ENCODE peak calls at places on chromosomes 11 and 22, in five cellular contexts. One of them, this sample, is unnamed.
A peak's percentile ranks its signal among the peaks of the same experiment; 100 is the strongest.

GRCh38 chr11:96205460-96205809 is 137.6 kb downstream of the MAML2 start:
- DNase-seq in GM12878: no peak
- DNase-seq in K562: no peak
- DNase-seq in HepG2: no peak
- DNase-seq in A549: no peak
- DNase-seq in this sample: no peak

GRCh38 chr11:81497202-81497804 is 1236.4 kb downstream of the FAM181B start:
- DNase-seq in GM12878: no peak
- DNase-seq in A549: peak; percentile 24
- DNase-seq in HepG2: peak; percentile 24
- DNase-seq in K562: peak; percentile 28
- DNase-seq in this sample: no peak

GRCh38 chr11:104522650-104523049 is 358.7 kb upstream of the PDGFD start:
- DNase-seq in A549: no peak
- DNase-seq in K562: no peak
- DNase-seq in HepG2: peak; percentile 0
- DNase-seq in GM12878: no peak
- DNase-seq in this sample: no peak

GRCh38 chr11:111173221-111173620 is 72.3 kb upstream of the POU2AF2 start:
- DNase-seq in GM12878: no peak
- DNase-seq in K562: no peak
- DNase-seq in A549: no peak
- DNase-seq in HepG2: no peak
- DNase-seq in this sample: no peak

GRCh38 chr11:64297722-64298358 is 2.3 kb upstream of the CATSPERZ start:
- DNase-seq in K562: no peak
- DNase-seq in A549: no peak
- DNase-seq in GM12878: no peak
- DNase-seq in HepG2: no peak
- DNase-seq in this sample: no peak

GRCh38 chr11:47508595-47509555 is 44.1 kb downstream of the CELF1 start:
- DNase-seq in K562: no peak
- DNase-seq in HepG2: no peak
- DNase-seq in A549: no peak
- DNase-seq in GM12878: no peak
- DNase-seq in this sample: no peak

GRCh38 chr22:42217019-42217751 is 53.3 kb downstream of the TCF20 start:
- DNase-seq in GM12878: peak; percentile 19
- DNase-seq in HepG2: no peak
- DNase-seq in K562: no peak
- DNase-seq in A549: peak; percentile 1
- DNase-seq in this sample: no peak

GRCh38 chr11:128458316-128458715 is 129.0 kb downstream of the ETS1 start:
- DNase-seq in A549: peak; percentile 36
- DNase-seq in K562: no peak
- DNase-seq in GM12878: no peak
- DNase-seq in HepG2: no peak
- DNase-seq in this sample: no peak

GRCh38 chr11:58573451-58574104 is 2.1 kb downstream of the LPXN start:
- DNase-seq in K562: peak; percentile 11
- DNase-seq in GM12878: no peak
- DNase-seq in HepG2: no peak
- DNase-seq in A549: peak; percentile 54
- DNase-seq in this sample: no peak

GRCh38 chr11:17735823-17736772 is 1.5 kb downstream of the KCNC1 start:
- DNase-seq in GM12878: no peak
- DNase-seq in HepG2: no peak
- DNase-seq in A549: no peak
- DNase-seq in K562: no peak
- DNase-seq in this sample: peak; percentile 40

GRCh38 chr11:441043-441417 is 781 bp downstream of the ANO9 start:
- DNase-seq in HepG2: no peak
- DNase-seq in A549: no peak
- DNase-seq in K562: no peak
- DNase-seq in GM12878: no peak
- DNase-seq in this sample: no peak

GRCh38 chr11:76257040-76257730 is 50.9 kb upstream of the WNT11 start:
- DNase-seq in A549: no peak
- DNase-seq in GM12878: no peak
- DNase-seq in K562: no peak
- DNase-seq in HepG2: no peak
- DNase-seq in this sample: no peak

GRCh38 chr22:34850010-34850409 is 215.9 kb upstream of the ISX start:
- DNase-seq in A549: no peak
- DNase-seq in GM12878: no peak
- DNase-seq in HepG2: no peak
- DNase-seq in K562: no peak
- DNase-seq in this sample: no peak

GRCh38 chr11:107587306-107587979 is 3.5 kb upstream of the ELMOD1 start:
- DNase-seq in HepG2: no peak
- DNase-seq in GM12878: no peak
- DNase-seq in K562: no peak
- DNase-seq in A549: no peak
- DNase-seq in this sample: no peak

GRCh38 chr22:46069518-46070214 is 80.7 kb upstream of the PPARA start:
- DNase-seq in A549: peak; percentile 96
- DNase-seq in K562: no peak
- DNase-seq in HepG2: no peak
- DNase-seq in GM12878: no peak
- DNase-seq in this sample: no peak

GRCh38 chr11:129374081-129374992 is 1.3 kb upstream of the BARX2 start:
- DNase-seq in GM12878: no peak
- DNase-seq in A549: peak; percentile 1
- DNase-seq in K562: no peak
- DNase-seq in HepG2: no peak
- DNase-seq in this sample: peak; percentile 28

GRCh38 chr11:128757235-128757711 is 63.4 kb downstream of the FLI1 start:
- DNase-seq in HepG2: no peak
- DNase-seq in K562: peak; percentile 29
- DNase-seq in GM12878: peak; percentile 93
- DNase-seq in A549: peak; percentile 13
- DNase-seq in this sample: peak; percentile 36

GRCh38 chr11:109071712-109072524 is 350.1 kb upstream of the C11orf87 start:
- DNase-seq in GM12878: no peak
- DNase-seq in HepG2: no peak
- DNase-seq in K562: no peak
- DNase-seq in A549: no peak
- DNase-seq in this sample: no peak

GRCh38 chr11:82557274-82557673 is 176.4 kb downstream of the FAM181B start:
- DNase-seq in HepG2: no peak
- DNase-seq in A549: no peak
- DNase-seq in GM12878: peak; percentile 23
- DNase-seq in K562: no peak
- DNase-seq in this sample: no peak
- TF ChIP-seq ESRRA in HepG2: no peak
- TF ChIP-seq ESRRA in A549: no peak
- TF ChIP-seq ESRRA in GM12878: no peak
- TF ChIP-seq ESRRA in K562: no peak
- TF ChIP-seq ESRRA in this sample: no peak

DNA sequence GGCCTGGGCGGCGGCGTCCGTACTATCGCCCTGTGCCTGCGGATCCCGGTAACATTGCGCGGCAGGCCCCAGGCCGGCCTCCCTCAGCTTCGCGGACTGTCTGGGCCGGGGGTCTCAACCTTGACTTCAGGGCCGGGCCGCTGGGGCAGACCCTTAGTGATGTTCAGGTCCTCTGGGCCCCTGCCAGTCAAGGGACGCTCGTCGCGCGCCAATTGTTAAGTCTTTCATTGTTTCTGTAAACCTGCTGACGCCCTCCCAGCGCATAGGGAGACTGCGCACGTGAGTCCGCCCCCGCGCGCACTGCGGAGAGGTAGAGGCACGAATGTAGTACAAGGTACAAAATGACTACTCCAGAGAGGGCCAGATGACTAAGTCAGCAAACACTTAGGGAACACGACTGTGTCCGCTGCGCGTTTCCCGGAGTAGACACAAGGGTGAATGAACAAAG is 451 bp upstream of the HDHD5 start:
- DNase-seq in A549: peak; percentile 48
- DNase-seq in HepG2: no peak
- DNase-seq in K562: no peak
- DNase-seq in GM12878: no peak
- DNase-seq in this sample: no peak
- TF ChIP-seq ESRRA in A549: no peak
- TF ChIP-seq ESRRA in HepG2: no peak
- TF ChIP-seq ESRRA in K562: no peak
- TF ChIP-seq ESRRA in GM12878: no peak
- TF ChIP-seq ESRRA in this sample: no peak

DNA sequence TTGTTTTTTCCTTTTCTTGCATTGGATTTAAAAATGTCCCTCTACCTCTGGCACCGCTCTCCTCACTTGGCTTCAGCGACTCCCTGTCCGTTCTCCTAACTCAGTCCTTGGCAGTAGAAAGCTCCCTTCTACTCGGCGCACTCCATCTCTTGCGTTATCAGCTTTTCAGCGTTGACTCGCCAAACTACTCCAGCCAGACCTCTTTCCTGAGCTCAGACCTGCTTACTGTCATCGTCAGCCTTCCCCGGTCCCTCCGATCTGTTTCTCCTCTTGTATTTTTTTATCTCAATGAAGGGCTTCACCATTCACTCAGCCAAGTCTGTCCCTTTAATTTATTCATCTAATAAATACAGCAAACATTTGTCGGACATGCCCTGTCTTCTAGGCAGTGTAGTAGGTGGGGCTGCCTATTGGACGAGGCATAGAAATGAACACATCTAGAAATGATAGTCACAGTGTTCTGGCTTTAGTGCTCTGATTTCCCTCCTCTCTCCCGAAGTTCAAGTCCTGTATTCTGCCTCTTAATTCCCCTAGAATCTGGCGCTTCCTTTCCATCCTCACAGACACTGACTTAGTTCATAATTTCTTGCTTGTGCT is 858 bp downstream of the CEP164 start:
- DNase-seq in HepG2: no peak
- DNase-seq in GM12878: no peak
- DNase-seq in K562: peak; percentile 23
- DNase-seq in A549: no peak
- DNase-seq in this sample: no peak
- TF ChIP-seq ESRRA in HepG2: no peak
- TF ChIP-seq ESRRA in GM12878: no peak
- TF ChIP-seq ESRRA in K562: no peak
- TF ChIP-seq ESRRA in A549: no peak
- TF ChIP-seq ESRRA in this sample: no peak

GRCh38 chr22:23120415-23120899 is 21.3 kb downstream of the RSPH14 start:
- DNase-seq in GM12878: no peak
- DNase-seq in A549: no peak
- DNase-seq in HepG2: no peak
- DNase-seq in K562: peak; percentile 61
- DNase-seq in this sample: no peak

GRCh38 chr22:23117890-23118646 is 23.7 kb downstream of the RSPH14 start:
- DNase-seq in HepG2: no peak
- DNase-seq in A549: no peak
- DNase-seq in GM12878: no peak
- DNase-seq in K562: peak; percentile 62
- DNase-seq in this sample: no peak

GRCh38 chr22:23121026-23121823 is 20.6 kb downstream of the RSPH14 start:
- DNase-seq in HepG2: no peak
- DNase-seq in A549: no peak
- DNase-seq in GM12878: no peak
- DNase-seq in K562: peak; percentile 63
- DNase-seq in this sample: no peak

GRCh38 chr22:23118647-23119491 is 22.9 kb downstream of the RSPH14 start:
- DNase-seq in GM12878: no peak
- DNase-seq in K562: peak; percentile 65
- DNase-seq in A549: no peak
- DNase-seq in HepG2: no peak
- DNase-seq in this sample: no peak

DNA sequence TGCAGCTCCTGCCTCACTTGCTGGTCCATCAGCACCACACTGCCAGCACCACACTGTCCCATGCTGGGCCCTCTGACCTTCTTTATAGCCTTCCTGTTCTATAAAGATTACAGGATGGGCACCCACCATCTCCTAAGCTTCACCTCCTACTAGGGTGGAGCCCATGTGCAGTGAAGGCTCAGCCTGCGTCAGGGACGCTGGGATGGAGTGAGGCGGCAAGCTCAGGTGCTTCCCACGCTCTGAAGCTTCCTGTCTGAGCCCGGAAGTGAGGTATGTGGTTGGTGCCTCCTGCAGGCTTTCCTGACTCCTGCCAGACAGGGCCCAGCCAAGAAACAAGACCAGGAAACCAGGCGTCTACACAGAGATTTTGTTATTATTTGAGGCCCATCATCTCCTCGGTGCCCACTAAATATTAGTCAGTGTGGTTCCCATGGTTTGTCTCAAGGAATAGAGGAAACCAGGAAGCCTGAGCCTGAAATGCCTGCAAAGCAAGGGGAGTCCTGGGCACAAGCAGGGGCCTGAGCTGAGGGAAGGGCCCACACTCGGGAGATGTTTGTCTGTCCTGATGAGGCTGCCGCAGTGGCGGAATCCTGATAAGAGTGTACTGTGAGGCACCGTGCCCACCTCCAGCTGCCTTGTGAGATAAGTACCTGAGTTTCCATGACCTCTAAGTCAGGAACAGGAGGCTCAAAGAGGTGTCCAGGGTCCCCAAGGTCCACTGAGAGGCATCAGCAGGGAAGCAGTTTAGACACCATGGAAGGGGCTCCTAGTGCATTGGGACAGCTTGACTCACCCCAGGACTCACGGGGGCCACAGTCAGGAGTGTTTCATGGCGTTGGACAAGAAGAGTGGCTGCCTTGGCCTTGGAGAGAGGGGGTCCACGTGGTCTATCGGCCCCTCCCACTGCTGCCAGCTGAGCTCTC is 22.0 kb downstream of the RSPH14 start:
- DNase-seq in K562: peak; percentile 66
- DNase-seq in A549: no peak
- DNase-seq in GM12878: no peak
- DNase-seq in HepG2: no peak
- DNase-seq in this sample: no peak
- TF ChIP-seq ESRRA in K562: no peak
- TF ChIP-seq ESRRA in A549: no peak
- TF ChIP-seq ESRRA in GM12878: no peak
- TF ChIP-seq ESRRA in HepG2: no peak
- TF ChIP-seq ESRRA in this sample: no peak